ENCODE peak calls at places on chromosomes 6 and 20, in nine cellular contexts. One of them, this sample, is unnamed.

GRCh38 chr20:36092424-36093024 is 62.0 kb upstream of the EPB41L1 start:
- DNase-seq in Panc1: no peak
- DNase-seq in spleen: no peak
- DNase-seq in breast epithelium: no peak
- DNase-seq in HL-60: no peak
- DNase-seq in HCT116: no peak
- DNase-seq in sigmoid colon: no peak
- DNase-seq in stomach: peak; percentile 53
- DNase-seq in transverse colon: peak; percentile 45
- DNase-seq in this sample: no peak

GRCh38 chr6:25250878-25251277 is 28.3 kb upstream of the CARMIL1 start:
- DNase-seq in Panc1: no peak
- DNase-seq in spleen: no peak
- DNase-seq in breast epithelium: no peak
- DNase-seq in HL-60: no peak
- DNase-seq in HCT116: peak; percentile 21
- DNase-seq in sigmoid colon: no peak
- DNase-seq in stomach: no peak
- DNase-seq in transverse colon: no peak
- DNase-seq in this sample: no peak

GRCh38 chr6:134447423-134447822 is 129.5 kb upstream of the SGK1 start:
- DNase-seq in Panc1: no peak
- DNase-seq in spleen: no peak
- DNase-seq in breast epithelium: no peak
- DNase-seq in HL-60: no peak
- DNase-seq in HCT116: no peak
- DNase-seq in sigmoid colon: no peak
- DNase-seq in stomach: peak; percentile 70
- DNase-seq in transverse colon: no peak
- DNase-seq in this sample: no peak

GRCh38 chr20:35144694-35145093 is 2.4 kb downstream of the EDEM2 start:
- DNase-seq in Panc1: no peak
- DNase-seq in spleen: peak; percentile 75
- DNase-seq in breast epithelium: no peak
- DNase-seq in HL-60: peak; percentile 57
- DNase-seq in HCT116: no peak
- DNase-seq in sigmoid colon: no peak
- DNase-seq in stomach: no peak
- DNase-seq in transverse colon: no peak
- DNase-seq in this sample: no peak

GRCh38 chr6:82013561-82014275 is 233.8 kb downstream of the IBTK start:
- DNase-seq in Panc1: no peak
- DNase-seq in spleen: no peak
- DNase-seq in breast epithelium: no peak
- DNase-seq in HL-60: no peak
- DNase-seq in HCT116: no peak
- DNase-seq in sigmoid colon: no peak
- DNase-seq in stomach: no peak
- DNase-seq in transverse colon: no peak
- DNase-seq in this sample: no peak

GRCh38 chr6:20946037-20946436 is 411.8 kb downstream of the CDKAL1 start:
- DNase-seq in Panc1: no peak
- DNase-seq in spleen: no peak
- DNase-seq in breast epithelium: no peak
- DNase-seq in HL-60: peak; percentile 12
- DNase-seq in HCT116: no peak
- DNase-seq in sigmoid colon: no peak
- DNase-seq in stomach: no peak
- DNase-seq in transverse colon: no peak
- DNase-seq in this sample: no peak

GRCh38 chr6:100237881-100238280 is 226.8 kb downstream of the SIM1 start:
- DNase-seq in Panc1: no peak
- DNase-seq in spleen: no peak
- DNase-seq in breast epithelium: no peak
- DNase-seq in HL-60: no peak
- DNase-seq in HCT116: no peak
- DNase-seq in sigmoid colon: no peak
- DNase-seq in stomach: no peak
- DNase-seq in transverse colon: no peak
- DNase-seq in this sample: no peak

GRCh38 chr6:55937227-55937626 is 61.8 kb upstream of the BMP5 start:
- DNase-seq in Panc1: no peak
- DNase-seq in spleen: no peak
- DNase-seq in breast epithelium: no peak
- DNase-seq in HL-60: peak; percentile 69
- DNase-seq in HCT116: no peak
- DNase-seq in sigmoid colon: no peak
- DNase-seq in stomach: no peak
- DNase-seq in transverse colon: no peak
- DNase-seq in this sample: no peak

GRCh38 chr20:22833851-22834250 is 201.3 kb upstream of the SSTR4 start:
- DNase-seq in Panc1: no peak
- DNase-seq in spleen: no peak
- DNase-seq in breast epithelium: no peak
- DNase-seq in HL-60: no peak
- DNase-seq in HCT116: no peak
- DNase-seq in sigmoid colon: no peak
- DNase-seq in stomach: no peak
- DNase-seq in transverse colon: no peak
- DNase-seq in this sample: no peak

GRCh38 chr6:159125014-159125609 is 44.1 kb upstream of the FNDC1 start:
- DNase-seq in Panc1: no peak
- DNase-seq in spleen: no peak
- DNase-seq in breast epithelium: no peak
- DNase-seq in HL-60: no peak
- DNase-seq in HCT116: no peak
- DNase-seq in sigmoid colon: no peak
- DNase-seq in stomach: no peak
- DNase-seq in transverse colon: no peak
- DNase-seq in this sample: no peak

GRCh38 chr6:23775127-23775526 is 350.9 kb upstream of the NRSN1 start:
- DNase-seq in Panc1: no peak
- DNase-seq in spleen: no peak
- DNase-seq in breast epithelium: no peak
- DNase-seq in HL-60: no peak
- DNase-seq in HCT116: no peak
- DNase-seq in sigmoid colon: no peak
- DNase-seq in stomach: no peak
- DNase-seq in transverse colon: no peak
- DNase-seq in this sample: no peak

GRCh38 chr6:155077331-155077730 is 82.2 kb downstream of the TIAM2 start:
- DNase-seq in Panc1: no peak
- DNase-seq in spleen: no peak
- DNase-seq in breast epithelium: no peak
- DNase-seq in HL-60: no peak
- DNase-seq in HCT116: no peak
- DNase-seq in sigmoid colon: no peak
- DNase-seq in stomach: no peak
- DNase-seq in transverse colon: no peak
- DNase-seq in this sample: no peak

GRCh38 chr20:10705801-10706459 is 32.1 kb upstream of the JAG1 start:
- DNase-seq in Panc1: peak; percentile 86
- DNase-seq in spleen: no peak
- DNase-seq in breast epithelium: no peak
- DNase-seq in HL-60: no peak
- DNase-seq in HCT116: peak; percentile 85
- DNase-seq in sigmoid colon: no peak
- DNase-seq in stomach: peak; percentile 73
- DNase-seq in transverse colon: peak; percentile 36
- DNase-seq in this sample: no peak

GRCh38 chr6:140909620-140910019 is 1223.1 kb upstream of the GJE1 start:
- DNase-seq in Panc1: no peak
- DNase-seq in spleen: no peak
- DNase-seq in breast epithelium: no peak
- DNase-seq in HL-60: no peak
- DNase-seq in HCT116: no peak
- DNase-seq in sigmoid colon: no peak
- DNase-seq in stomach: no peak
- DNase-seq in transverse colon: no peak
- DNase-seq in this sample: no peak

GRCh38 chr6:34110610-34111009 is 35.3 kb downstream of the GRM4 start:
- DNase-seq in Panc1: no peak
- DNase-seq in spleen: no peak
- DNase-seq in breast epithelium: no peak
- DNase-seq in HL-60: no peak
- DNase-seq in HCT116: no peak
- DNase-seq in sigmoid colon: no peak
- DNase-seq in stomach: no peak
- DNase-seq in transverse colon: no peak
- DNase-seq in this sample: no peak

GRCh38 chr6:22149501-22150490 is 147.0 kb downstream of the PRL start:
- DNase-seq in Panc1: no peak
- DNase-seq in spleen: no peak
- DNase-seq in breast epithelium: no peak
- DNase-seq in HL-60: no peak
- DNase-seq in HCT116: no peak
- DNase-seq in sigmoid colon: no peak
- DNase-seq in stomach: no peak
- DNase-seq in transverse colon: no peak
- DNase-seq in this sample: no peak

GRCh38 chr6:109676724-109677123 is 14.3 kb downstream of the AK9 start:
- DNase-seq in Panc1: no peak
- DNase-seq in spleen: no peak
- DNase-seq in breast epithelium: no peak
- DNase-seq in HL-60: no peak
- DNase-seq in HCT116: no peak
- DNase-seq in sigmoid colon: no peak
- DNase-seq in stomach: no peak
- DNase-seq in transverse colon: no peak
- DNase-seq in this sample: no peak

GRCh38 chr6:109671721-109672120 is 19.3 kb downstream of the AK9 start:
- DNase-seq in Panc1: no peak
- DNase-seq in spleen: no peak
- DNase-seq in breast epithelium: no peak
- DNase-seq in HL-60: no peak
- DNase-seq in HCT116: no peak
- DNase-seq in sigmoid colon: no peak
- DNase-seq in stomach: no peak
- DNase-seq in transverse colon: no peak
- DNase-seq in this sample: no peak

GRCh38 chr6:109669811-109670210 is 21.2 kb downstream of the AK9 start:
- DNase-seq in Panc1: no peak
- DNase-seq in spleen: no peak
- DNase-seq in breast epithelium: no peak
- DNase-seq in HL-60: no peak
- DNase-seq in HCT116: no peak
- DNase-seq in sigmoid colon: no peak
- DNase-seq in stomach: no peak
- DNase-seq in transverse colon: no peak
- DNase-seq in this sample: no peak

GRCh38 chr6:109672827-109673226 is 18.2 kb downstream of the AK9 start:
- DNase-seq in Panc1: no peak
- DNase-seq in spleen: no peak
- DNase-seq in breast epithelium: no peak
- DNase-seq in HL-60: no peak
- DNase-seq in HCT116: no peak
- DNase-seq in sigmoid colon: no peak
- DNase-seq in stomach: no peak
- DNase-seq in transverse colon: no peak
- DNase-seq in this sample: no peak

DNA sequence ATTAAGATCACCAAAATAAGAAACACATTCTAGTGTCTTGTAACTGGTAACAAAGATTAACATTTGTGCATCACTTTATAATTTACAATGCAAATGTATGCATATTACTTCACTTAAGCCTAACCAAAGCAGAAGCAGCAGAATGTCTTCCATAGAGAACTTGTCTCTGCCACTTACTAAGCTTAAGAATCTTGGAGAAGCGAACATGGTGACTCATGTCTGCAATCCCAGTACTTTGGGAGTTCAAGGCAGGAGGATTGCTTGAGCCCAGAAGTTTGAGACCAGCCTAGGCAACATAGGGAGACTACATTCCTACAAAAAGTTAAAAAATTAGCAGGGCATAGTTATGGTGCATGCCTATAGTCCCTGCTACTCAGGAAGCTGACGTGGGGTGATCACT is 18.8 kb downstream of the AK9 start:
- DNase-seq in Panc1: no peak
- DNase-seq in spleen: no peak
- DNase-seq in breast epithelium: no peak
- DNase-seq in HL-60: no peak
- DNase-seq in HCT116: no peak
- DNase-seq in sigmoid colon: no peak
- DNase-seq in stomach: no peak
- DNase-seq in transverse colon: no peak
- DNase-seq in this sample: no peak
- TF ChIP-seq POLR2AphosphoS5 in Panc1: no peak
- TF ChIP-seq POLR2AphosphoS5 in spleen: no peak
- TF ChIP-seq POLR2AphosphoS5 in breast epithelium: no peak
- TF ChIP-seq POLR2AphosphoS5 in HL-60: no peak
- TF ChIP-seq POLR2AphosphoS5 in HCT116: no peak
- TF ChIP-seq POLR2AphosphoS5 in sigmoid colon: no peak
- TF ChIP-seq POLR2AphosphoS5 in stomach: no peak
- TF ChIP-seq POLR2AphosphoS5 in transverse colon: no peak
- TF ChIP-seq POLR2AphosphoS5 in this sample: no peak

GRCh38 chr6:107653183-107653580 is 163.3 kb downstream of the SOBP start:
- DNase-seq in Panc1: no peak
- DNase-seq in spleen: no peak
- DNase-seq in breast epithelium: no peak
- DNase-seq in HL-60: no peak
- DNase-seq in HCT116: no peak
- DNase-seq in sigmoid colon: no peak
- DNase-seq in stomach: no peak
- DNase-seq in transverse colon: no peak
- DNase-seq in this sample: no peak
- TF ChIP-seq POLR2AphosphoS5 in Panc1: no peak
- TF ChIP-seq POLR2AphosphoS5 in spleen: no peak
- TF ChIP-seq POLR2AphosphoS5 in breast epithelium: no peak
- TF ChIP-seq POLR2AphosphoS5 in HL-60: no peak
- TF ChIP-seq POLR2AphosphoS5 in HCT116: no peak
- TF ChIP-seq POLR2AphosphoS5 in sigmoid colon: no peak
- TF ChIP-seq POLR2AphosphoS5 in stomach: no peak
- TF ChIP-seq POLR2AphosphoS5 in transverse colon: no peak
- TF ChIP-seq POLR2AphosphoS5 in this sample: no peak

GRCh38 chr6:63458480-63459115 is 113.7 kb upstream of the LOC128125822 start:
- DNase-seq in Panc1: no peak
- DNase-seq in spleen: no peak
- DNase-seq in breast epithelium: no peak
- DNase-seq in HL-60: no peak
- DNase-seq in HCT116: no peak
- DNase-seq in sigmoid colon: no peak
- DNase-seq in stomach: no peak
- DNase-seq in transverse colon: no peak
- DNase-seq in this sample: no peak
- TF ChIP-seq POLR2AphosphoS5 in Panc1: no peak
- TF ChIP-seq POLR2AphosphoS5 in spleen: no peak
- TF ChIP-seq POLR2AphosphoS5 in breast epithelium: no peak
- TF ChIP-seq POLR2AphosphoS5 in HL-60: no peak
- TF ChIP-seq POLR2AphosphoS5 in HCT116: no peak
- TF ChIP-seq POLR2AphosphoS5 in sigmoid colon: no peak
- TF ChIP-seq POLR2AphosphoS5 in stomach: peak; percentile 82
- TF ChIP-seq POLR2AphosphoS5 in transverse colon: no peak
- TF ChIP-seq POLR2AphosphoS5 in this sample: no peak

DNA sequence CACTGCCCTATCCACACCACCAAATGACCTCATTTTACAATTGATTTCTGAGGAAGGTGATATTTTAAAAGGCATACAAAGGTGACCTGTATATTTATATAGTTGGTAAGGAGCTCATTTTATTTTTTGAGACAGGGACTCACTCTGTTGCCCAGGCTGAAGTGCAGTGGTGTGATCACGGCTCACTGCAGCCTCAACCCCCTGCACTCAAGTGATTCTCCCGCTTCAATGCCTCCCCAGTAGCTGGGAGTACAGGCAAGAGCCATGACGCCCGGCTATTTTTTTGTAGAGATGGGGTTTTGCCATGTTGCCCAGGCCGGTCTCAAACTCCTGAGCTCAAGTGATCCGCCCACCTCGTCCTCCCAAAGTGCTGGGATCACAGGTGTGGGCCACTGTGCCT is 13.0 kb downstream of the NCOA5 start:
- DNase-seq in Panc1: no peak
- DNase-seq in spleen: no peak
- DNase-seq in breast epithelium: no peak
- DNase-seq in HL-60: no peak
- DNase-seq in HCT116: no peak
- DNase-seq in sigmoid colon: no peak
- DNase-seq in stomach: no peak
- DNase-seq in transverse colon: no peak
- DNase-seq in this sample: no peak
- TF ChIP-seq POLR2AphosphoS5 in Panc1: no peak
- TF ChIP-seq POLR2AphosphoS5 in spleen: no peak
- TF ChIP-seq POLR2AphosphoS5 in breast epithelium: no peak
- TF ChIP-seq POLR2AphosphoS5 in HL-60: no peak
- TF ChIP-seq POLR2AphosphoS5 in HCT116: no peak
- TF ChIP-seq POLR2AphosphoS5 in sigmoid colon: no peak
- TF ChIP-seq POLR2AphosphoS5 in stomach: no peak
- TF ChIP-seq POLR2AphosphoS5 in transverse colon: no peak
- TF ChIP-seq POLR2AphosphoS5 in this sample: peak; percentile 4

This sample was measured in GM12892.